ENCODE peak calls at places on chromosomes 16 and 17, in six cellular contexts. I is GDM1; O is caudate nucleus; T is stimulated activated CD4-positive, alpha-beta T cell treated with anti-CD3 and anti-CD28 coated beads, TNF-alpha, amount 100 ng/mL, for 4 hours; M is IMR-90; A is mammary epithelial cell. S is an unnamed sample.
A peak's percentile ranks its signal among the peaks of the same experiment; 100 is the strongest.

GRCh38 chr16:51839697-51840462 is 688.8 kb upstream of the SALL1 start:
- DNase-seq in I (no peak), O (no peak), T (no peak), M (peak; percentile 60), A (peak; percentile 59), S (no peak)

GRCh38 chr17:48177816-48178215 is 70.2 kb downstream of the SNX11 start:
- DNase-seq in I (no peak), O (no peak), T (no peak), M (no peak), A (no peak), S (no peak)

GRCh38 chr16:73056911-73057310 is 9.0 kb upstream of the ZFHX3 start:
- DNase-seq in I (no peak), O (no peak), T (no peak), M (no peak), A (no peak), S (no peak)

GRCh38 chr17:74923538-74924249 is 379 bp upstream of the OTOP2 start:
- DNase-seq in I (peak; percentile 39), O (no peak), T (peak; percentile 48), M (peak; percentile 27), A (peak; percentile 33), S (peak; percentile 3)

GRCh38 chr17:27199948-27200347 is 94.0 kb upstream of the WSB1 start:
- DNase-seq in I (no peak), O (no peak), T (no peak), M (peak; percentile 4), A (peak; percentile 8), S (no peak)

GRCh38 chr17:17041018-17041521 is 1.2 kb upstream of the MPRIP start:
- DNase-seq in I (no peak), O (peak; percentile 63), T (no peak), M (peak; percentile 74), A (peak; percentile 40), S (no peak)

GRCh38 chr16:56289412-56289811 is 98.1 kb downstream of the GNAO1 start:
- DNase-seq in I (no peak), O (no peak), T (no peak), M (no peak), A (no peak), S (no peak)

GRCh38 chr17:59406808-59407381 is 75.4 kb downstream of the YPEL2 start:
- DNase-seq in I (no peak), O (no peak), T (no peak), M (peak; percentile 57), A (no peak), S (no peak)

GRCh38 chr16:54066451-54067056 is 220.0 kb downstream of the IRX3 start:
- DNase-seq in I (no peak), O (no peak), T (no peak), M (peak; percentile 5), A (peak; percentile 36), S (no peak)

GRCh38 chr16:76444823-76445222 is 167.6 kb downstream of the CNTNAP4 start:
- DNase-seq in I (no peak), O (no peak), T (no peak), M (no peak), A (no peak), S (no peak)

GRCh38 chr17:69501591-69502468 is 87.3 kb downstream of the MAP2K6 start:
- DNase-seq in I (no peak), O (no peak), T (no peak), M (peak; percentile 90), A (peak; percentile 20), S (no peak)

GRCh38 chr16:87266846-87267245 is 50.3 kb downstream of the C16orf95 start:
- DNase-seq in I (no peak), O (no peak), T (no peak), M (no peak), A (no peak), S (no peak)

GRCh38 chr17:20995873-20996723 is 46.7 kb downstream of the USP22 start:
- DNase-seq in I (no peak), O (no peak), T (no peak), M (no peak), A (no peak), S (no peak)

GRCh38 chr16:69031877-69032301 is 73.6 kb upstream of the HAS3 start:
- DNase-seq in I (no peak), O (no peak), T (no peak), M (no peak), A (peak; percentile 29), S (no peak)

GRCh38 chr16:1996175-1996574 is 6.4 kb downstream of the SYNGR3 start:
- DNase-seq in I (no peak), O (no peak), T (no peak), M (no peak), A (no peak), S (no peak)

GRCh38 chr17:69326302-69327059 is 452 bp downstream of the ABCA5 start:
- DNase-seq in I (no peak), O (no peak), T (no peak), M (peak; percentile 26), A (peak; percentile 76), S (no peak)

GRCh38 chr17:3747805-3748204 is 24.1 kb downstream of the HASPIN start:
- DNase-seq in I (no peak), O (no peak), T (no peak), M (no peak), A (no peak), S (no peak)

GRCh38 chr17:71472809-71473789 is 647.7 kb upstream of the SOX9 start:
- DNase-seq in I (peak; percentile 26), O (no peak), T (no peak), M (peak; percentile 70), A (peak; percentile 63), S (no peak)

GRCh38 chr17:79019260-79019630 is 4.7 kb upstream of the C1QTNF1 start:
- DNase-seq in I (no peak), O (no peak), T (no peak), M (no peak), A (no peak), S (no peak)

GRCh38 chr16:56662357-56663354 is 4.9 kb downstream of the MT1F start:
- DNase-seq in I (no peak), O (no peak), T (no peak), M (no peak), A (no peak), S (no peak)

GRCh38 chr16:25481636-25482035 is 210.1 kb upstream of the HS3ST4 start:
- DNase-seq in I (no peak), O (no peak), T (no peak), M (no peak), A (peak; percentile 6), S (no peak)

GRCh38 chr16:15857779-15858560 is 1.1 kb upstream of the MYH11 start:
- DNase-seq in I (no peak), O (no peak), T (no peak), M (peak; percentile 50), A (no peak), S (no peak)

GRCh38 chr17:76076765-76077581 is 2.0 kb upstream of the ZACN start:
- DNase-seq in I (no peak), O (no peak), T (no peak), M (peak; percentile 41), A (peak; percentile 40), S (no peak)

GRCh38 chr16:27495191-27495590 is 54.5 kb downstream of the GTF3C1 start:
- DNase-seq in I (no peak), O (no peak), T (no peak), M (peak; percentile 85), A (no peak), S (no peak)

GRCh38 chr16:11047057-11047456 is 102.7 kb downstream of the CLEC16A start:
- DNase-seq in I (no peak), O (no peak), T (no peak), M (peak; percentile 93), A (no peak), S (no peak)

GRCh38 chr17:74431568-74432483 is at the start of gene GPRC5C:
- DNase-seq in I (no peak), O (no peak), T (peak; percentile 42), M (no peak), A (peak; percentile 90), S (no peak)

GRCh38 chr16:8682551-8683259 is 8.3 kb downstream of the ABAT start:
- DNase-seq in I (no peak), O (no peak), T (no peak), M (no peak), A (no peak), S (no peak)

GRCh38 chr17:19911033-19911432 is 43.3 kb upstream of the ULK2 start:
- DNase-seq in I (no peak), O (no peak), T (no peak), M (no peak), A (no peak), S (no peak)

GRCh38 chr17:71201639-71202038 is 919.2 kb upstream of the SOX9 start:
- DNase-seq in I (no peak), O (no peak), T (no peak), M (no peak), A (no peak), S (no peak)

GRCh38 chr17:7043544-7044268 is at the start of gene SLC16A11:
- DNase-seq in I (no peak), O (no peak), T (no peak), M (peak; percentile 21), A (no peak), S (no peak)

GRCh38 chr17:66915204-66915611 is 49.3 kb upstream of the CACNG4 start:
- DNase-seq in I (no peak), O (no peak), T (no peak), M (no peak), A (peak; percentile 64), S (no peak)

GRCh38 chr17:50240876-50241275 is 33.4 kb upstream of the TMEM92 start:
- DNase-seq in I (no peak), O (no peak), T (no peak), M (peak; percentile 81), A (no peak), S (no peak)

GRCh38 chr17:38325221-38325851 is 18.4 kb downstream of the GPR179 start:
- DNase-seq in I (no peak), O (no peak), T (no peak), M (no peak), A (no peak), S (no peak)

GRCh38 chr17:50149099-50149424 is 1.4 kb downstream of the PPP1R9B start:
- DNase-seq in I (no peak), O (no peak), T (no peak), M (no peak), A (no peak), S (no peak)

GRCh38 chr16:25729188-25729587 is 37.4 kb downstream of the HS3ST4 start:
- DNase-seq in I (no peak), O (no peak), T (no peak), M (no peak), A (no peak), S (no peak)

S was measured in GOT3.